ENCODE peak calls at places on chromosomes 11 and 22, in four cellular contexts. B is SJSA1, M is cardiac muscle cell, F is HS-27A. A is an unnamed sample.

GRCh38 chr11:115505165-115505564 is 950 bp upstream of the CADM1 start:
- DNase-seq in B (no peak), M (peak), F (no peak), A (no peak)

GRCh38 chr22:19663821-19664325 is 50.4 kb upstream of the SEPTIN5 start:
- DNase-seq in M (no peak), F (no peak), B (no peak), A (no peak)

GRCh38 chr22:41217553-41218157 is 12.5 kb downstream of the L3MBTL2 start:
- DNase-seq in F (no peak), M (no peak), B (peak), A (peak)

GRCh38 chr11:534592-535518 is 521 bp downstream of the HRAS start:
- DNase-seq in F (no peak), M (peak), B (peak), A (peak)

GRCh38 chr11:45025716-45026492 is 75.2 kb upstream of the TP53I11 start:
- DNase-seq in M (no peak), B (no peak), F (no peak), A (peak)

GRCh38 chr22:22458896-22459588 is 49.5 kb downstream of the ZNF280B start:
- DNase-seq in M (no peak), F (no peak), B (no peak), A (no peak)

GRCh38 chr22:38327396-38327795 is 10.2 kb upstream of the CSNK1E start:
- DNase-seq in F (no peak), M (no peak), B (no peak), A (no peak)

GRCh38 chr11:109706940-109707339 is 284.9 kb downstream of the C11orf87 start:
- DNase-seq in B (no peak), M (no peak), F (no peak), A (no peak)

GRCh38 chr11:78111298-78111697 is 28.1 kb downstream of the ALG8 start:
- DNase-seq in B (no peak), M (no peak), F (no peak), A (no peak)

GRCh38 chr11:72793452-72794367 is at the start of gene STARD10:
- DNase-seq in B (peak), M (peak), F (peak), A (peak)

GRCh38 chr11:55345306-55345705 is 2.3 kb downstream of the OR4A16 start:
- DNase-seq in B (no peak), M (no peak), F (no peak), A (no peak)

GRCh38 chr11:46351606-46352005 is 4.3 kb downstream of the DGKZ start:
- DNase-seq in F (no peak), B (no peak), M (no peak), A (no peak)

GRCh38 chr11:17471501-17471900 is 5.1 kb downstream of the ABCC8 start:
- DNase-seq in B (no peak), M (no peak), F (no peak), A (no peak)

GRCh38 chr22:20783844-20784723 is 10.2 kb downstream of the SERPIND1 start:
- DNase-seq in B (no peak), F (peak), M (peak), A (peak)

GRCh38 chr11:75151346-75152047 is 590 bp downstream of the SLCO2B1 start:
- DNase-seq in M (no peak), F (no peak), B (no peak), A (no peak)

GRCh38 chr22:42270178-42270511 is 308 bp downstream of the TCF20 start:
- DNase-seq in B (no peak), M (no peak), F (no peak), A (no peak)

GRCh38 chr11:95714853-95715776 is 74.5 kb downstream of the FAM76B start:
- DNase-seq in M (no peak), F (no peak), B (no peak), A (no peak)

GRCh38 chr11:55852141-55852540 is 13.6 kb downstream of the OR5D16 start:
- DNase-seq in M (no peak), B (no peak), F (no peak), A (no peak)

GRCh38 chr11:86072211-86072610 is 3.3 kb upstream of the PICALM start:
- DNase-seq in F (no peak), M (no peak), B (no peak), A (no peak)

GRCh38 chr22:42452916-42453315 is 20.7 kb upstream of the NFAM1 start:
- DNase-seq in F (no peak), M (no peak), B (no peak), A (no peak)

GRCh38 chr22:19120829-19121630 is 1.2 kb downstream of the DGCR2 start:
- DNase-seq in B (no peak), F (no peak), M (peak), A (peak)

GRCh38 chr11:131737357-131737756 is 366.9 kb downstream of the NTM start:
- DNase-seq in F (no peak), B (no peak), M (no peak), A (no peak)

GRCh38 chr11:131137046-131137445 is 220.8 kb upstream of the SNX19 start:
- DNase-seq in F (no peak), M (no peak), B (no peak), A (no peak)

GRCh38 chr11:73178092-73178539 is 36.0 kb upstream of the FCHSD2 start:
- DNase-seq in M (peak), B (peak), F (peak), A (peak)

GRCh38 chr22:25154686-25154999 is 45.0 kb upstream of the CRYBB3 start:
- DNase-seq in M (no peak), F (no peak), B (no peak), A (no peak)

GRCh38 chr11:118873804-118874203 is 9.9 kb upstream of the CXCR5 start:
- DNase-seq in M (no peak), B (no peak), F (no peak), A (no peak)

GRCh38 chr11:60625262-60625661 is 74.2 kb upstream of the MS4A8 start:
- DNase-seq in M (peak), F (peak), B (peak), A (peak)

GRCh38 chr11:5197538-5197937 is 2.9 kb downstream of the OR51V1 start:
- DNase-seq in B (no peak), F (no peak), M (no peak), A (no peak)

GRCh38 chr11:13929551-13929950 is 33.0 kb upstream of the SPON1 start:
- DNase-seq in B (no peak), M (peak), F (no peak), A (no peak)

GRCh38 chr22:36803358-36803757 is 13.5 kb downstream of the PVALB start:
- DNase-seq in M (no peak), B (no peak), F (no peak), A (no peak)